ENCODE peak calls at places on chromosomes 11 and 22, in nine cellular contexts. B, I, P, O, Y, D, Z, M and H are unnamed samples.

GRCh38 chr11:117875397-117876048 is 935 bp downstream of the FXYD6 start:
- DNase-seq in Z (no peak), Y (no peak), B (no peak), I (no peak), O (no peak), P (no peak), D (no peak), M (no peak), H (no peak)

GRCh38 chr22:26395926-26396325 is 33.1 kb upstream of the ASPHD2 start:
- DNase-seq in M (no peak), Z (no peak), I (no peak), O (no peak), Y (no peak), B (no peak), D (no peak), P (no peak), H (no peak)

GRCh38 chr11:116563028-116563712 is 209.6 kb downstream of the BUD13 start:
- DNase-seq in Z (no peak), I (peak), O (peak), D (no peak), M (no peak), Y (peak), B (peak), P (no peak), H (peak)

GRCh38 chr11:2406878-2407410 is 6.4 kb downstream of the TSSC4 start:
- DNase-seq in O (no peak), B (no peak), I (no peak), Y (no peak), Z (no peak), M (no peak), D (no peak), P (no peak), H (no peak)

GRCh38 chr22:35039625-35040024 is 26.3 kb upstream of the ISX start:
- DNase-seq in P (no peak), O (no peak), M (no peak), I (no peak), D (no peak), B (no peak), Z (no peak), Y (no peak), H (no peak)

GRCh38 chr11:111633248-111633647 is 31.0 kb downstream of the SIK2 start:
- DNase-seq in Z (no peak), B (no peak), D (no peak), M (no peak), P (no peak), I (no peak), Y (no peak), O (no peak), H (no peak)

GRCh38 chr11:132531921-132532320 is 1000.4 kb downstream of the OPCML start:
- DNase-seq in D (no peak), M (no peak), Z (no peak), B (no peak), P (no peak), Y (no peak), I (no peak), O (peak), H (no peak)

GRCh38 chr11:133545199-133545709 is 13.0 kb upstream of the OPCML start:
- DNase-seq in D (no peak), Y (no peak), M (peak), O (no peak), P (no peak), B (no peak), Z (no peak), I (no peak), H (no peak)

GRCh38 chr11:41522899-41523672 is 63.6 kb upstream of the LRRC4C start:
- DNase-seq in M (no peak), Z (no peak), O (no peak), D (no peak), P (no peak), Y (no peak), I (no peak), B (no peak), H (no peak)

GRCh38 chr22:37747715-37748100 is 50.9 kb downstream of the TRIOBP start:
- DNase-seq in Z (no peak), P (no peak), I (peak), O (no peak), D (no peak), Y (no peak), M (no peak), B (no peak), H (no peak)

GRCh38 chr22:27252282-27253049 is 549.1 kb downstream of the MN1 start:
- DNase-seq in D (no peak), Z (no peak), I (peak), M (peak), P (no peak), B (no peak), Y (peak), O (peak), H (peak)

GRCh38 chr11:45436966-45437365 is 150.8 kb upstream of the SYT13 start:
- DNase-seq in O (no peak), I (no peak), D (no peak), B (no peak), P (no peak), Y (no peak), M (no peak), Z (no peak), H (no peak)

GRCh38 chr11:102666331-102666957 is 39.1 kb downstream of the MMP27 start:
- DNase-seq in M (peak), I (peak), D (peak), Z (peak), O (peak), B (no peak), P (no peak), Y (peak), H (peak)

GRCh38 chr11:35111171-35112055 is 27.6 kb upstream of the CD44 start:
- DNase-seq in O (peak), D (no peak), Z (no peak), M (peak), P (no peak), Y (peak), I (peak), B (peak), H (no peak)

GRCh38 chr11:83287631-83288030 is 1.5 kb upstream of the CCDC90B start:
- DNase-seq in P (no peak), B (no peak), I (no peak), Y (no peak), M (no peak), O (no peak), Z (no peak), D (no peak), H (no peak)